ENCODE peak calls at places on chromosomes 11 and 22, in five cellular contexts. Q, E, L, W and K are unnamed samples.

GRCh38 chr11:65500262-65501004 is 1.6 kb downstream of the MALAT1 start:
- DNase-seq in Q (no peak), E (peak), L (no peak), W (no peak), K (peak)

GRCh38 chr11:1825039-1825740 is 9.6 kb upstream of the SYT8 start:
- DNase-seq in Q (no peak), E (no peak), L (no peak), W (peak), K (no peak)

GRCh38 chr22:38239101-38239761 is 33.6 kb downstream of the TMEM184B start:
- DNase-seq in Q (peak), E (no peak), L (no peak), W (no peak), K (peak)

GRCh38 chr22:37189011-37189466 is 992 bp upstream of the C1QTNF6 start:
- DNase-seq in Q (no peak), E (no peak), L (no peak), W (peak), K (no peak)

GRCh38 chr11:125494987-125495725 is 909 bp downstream of the FEZ1 start:
- DNase-seq in Q (peak), E (peak), L (peak), W (peak), K (no peak)

GRCh38 chr11:80816454-80816847 is 1375.6 kb upstream of the TENM4 start:
- DNase-seq in Q (no peak), E (no peak), L (no peak), W (no peak), K (no peak)

GRCh38 chr22:37362618-37363017 is 64.7 kb downstream of the ELFN2 start:
- DNase-seq in Q (no peak), E (no peak), L (no peak), W (no peak), K (no peak)

GRCh38 chr22:26168199-26168915 is 905 bp upstream of the SEZ6L start:
- DNase-seq in Q (no peak), E (no peak), L (peak), W (no peak), K (no peak)

GRCh38 chr11:77136074-77136473 is 8.0 kb downstream of the MYO7A start:
- DNase-seq in Q (no peak), E (no peak), L (no peak), W (no peak), K (no peak)

GRCh38 chr11:2789331-2789730 is 89.5 kb upstream of the KCNQ1OT1 start:
- DNase-seq in Q (peak), E (no peak), L (no peak), W (peak), K (no peak)

GRCh38 chr22:45336971-45337431 is 27.3 kb downstream of the FAM118A start:
- DNase-seq in Q (peak), E (peak), L (peak), W (peak), K (no peak)

GRCh38 chr22:24233235-24233634 is 11.6 kb downstream of the GGT5 start:
- DNase-seq in Q (no peak), E (no peak), L (no peak), W (no peak), K (no peak)
- H3K27ac ChIP-seq in Q (no peak), E (no peak), L (no peak), W (no peak), K (no peak)

DNA sequence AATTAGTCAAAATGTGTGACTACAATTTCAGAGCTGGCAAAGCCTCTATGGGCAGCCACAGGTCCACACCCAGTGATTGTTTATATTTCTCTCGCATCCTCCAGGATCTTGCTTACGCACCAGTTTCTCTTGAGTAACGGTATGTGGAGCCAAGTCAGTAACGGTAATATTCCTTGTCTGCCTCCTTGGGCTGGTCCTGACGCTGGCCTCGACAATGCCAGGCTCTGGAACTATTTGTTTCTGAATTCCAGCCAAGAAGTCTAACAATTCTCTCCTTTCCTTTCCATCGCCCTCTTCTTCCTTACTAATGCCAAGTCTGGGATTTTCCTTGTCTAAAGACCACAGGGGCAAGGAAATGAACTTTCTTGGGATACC is 10.0 kb upstream of the NUP160 start:
- DNase-seq in Q (peak), E (no peak), L (no peak), W (no peak), K (no peak)
- H3K27ac ChIP-seq in Q (peak), E (peak), L (no peak), W (peak), K (no peak)

DNA sequence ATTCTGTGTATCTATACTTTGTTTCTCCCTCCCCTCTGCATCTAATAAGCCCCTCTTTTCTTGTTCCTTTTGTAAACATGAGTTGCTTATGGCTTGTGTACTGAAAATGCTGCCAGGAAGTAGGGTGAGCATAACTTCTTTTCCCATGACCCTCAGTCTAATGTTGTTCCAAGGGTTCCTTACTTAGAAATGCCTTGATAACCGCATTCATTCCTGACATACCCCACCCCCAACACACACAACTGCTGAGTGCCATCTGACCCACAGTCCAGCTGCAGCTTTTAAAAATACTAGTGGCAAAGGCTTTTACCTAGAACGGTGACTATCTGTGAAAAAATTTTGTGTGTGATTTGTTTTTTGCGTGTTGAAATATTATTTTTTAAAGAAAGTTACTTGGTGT is 52.5 kb downstream of the ARHGAP42 start:
- DNase-seq in Q (peak), E (no peak), L (no peak), W (no peak), K (no peak)
- H3K27ac ChIP-seq in Q (peak), E (peak), L (no peak), W (peak), K (no peak)

GRCh38 chr11:68844376-68844775 is 2.7 kb upstream of the CPT1A start:
- DNase-seq in Q (no peak), E (no peak), L (no peak), W (no peak), K (no peak)
- H3K27ac ChIP-seq in Q (peak), E (no peak), L (no peak), W (peak), K (no peak)